ENCODE peak calls at places on chromosomes 16 and 17, in seven cellular contexts. V is neural crest cell, U is lower leg skin, Z is lung, D is mammary epithelial cell, C is MM.1S, Y is HFFc6. N is an unnamed sample.

GRCh38 chr17:73271078-73271477 is 9.4 kb upstream of the CPSF4L start:
- DNase-seq in V (no peak), U (no peak), Z (no peak), D (peak; percentile 60), C (peak; percentile 76), Y (no peak), N (no peak)

GRCh38 chr17:82973456-82974135 is 105.8 kb upstream of the METRNL start:
- DNase-seq in V (no peak), U (no peak), Z (no peak), D (no peak), C (no peak), Y (no peak), N (no peak)

GRCh38 chr17:57370051-57370581 is 113.8 kb downstream of the MSI2 start:
- DNase-seq in V (no peak), U (no peak), Z (no peak), D (peak; percentile 94), C (no peak), Y (peak; percentile 64), N (no peak)

GRCh38 chr16:77277571-77277970 is 78.4 kb downstream of the SYCE1L start:
- DNase-seq in V (no peak), U (no peak), Z (no peak), D (no peak), C (no peak), Y (no peak), N (no peak)

GRCh38 chr16:15575293-15576049 is 67.5 kb downstream of the MARF1 start:
- DNase-seq in V (no peak), U (no peak), Z (no peak), D (no peak), C (peak; percentile 8), Y (no peak), N (no peak)

GRCh38 chr17:70674061-70674460 is 504.7 kb downstream of the KCNJ2 start:
- DNase-seq in V (no peak), U (no peak), Z (no peak), D (no peak), C (no peak), Y (no peak), N (no peak)

GRCh38 chr17:72342582-72343527 is 222.0 kb downstream of the SOX9 start:
- DNase-seq in V (no peak), U (no peak), Z (peak; percentile 53), D (no peak), C (no peak), Y (no peak), N (no peak)

GRCh38 chr17:82923366-82924113 is 83.7 kb upstream of the ZNF750 start:
- DNase-seq in V (no peak), U (no peak), Z (no peak), D (no peak), C (no peak), Y (no peak), N (no peak)

GRCh38 chr16:58393138-58393504 is 850 bp downstream of the GINS3 start:
- DNase-seq in V (no peak), U (no peak), Z (no peak), D (no peak), C (no peak), Y (no peak), N (no peak)

GRCh38 chr17:80358131-80358530 is 56.8 kb upstream of the ENDOV start:
- DNase-seq in V (no peak), U (no peak), Z (no peak), D (no peak), C (no peak), Y (no peak), N (no peak)

GRCh38 chr17:69723741-69724140 is 309.2 kb downstream of the MAP2K6 start:
- DNase-seq in V (no peak), U (no peak), Z (no peak), D (peak; percentile 19), C (no peak), Y (no peak), N (no peak)

GRCh38 chr17:45867702-45868101 is 23.0 kb downstream of the SPPL2C start:
- DNase-seq in V (no peak), U (no peak), Z (no peak), D (no peak), C (no peak), Y (no peak), N (no peak)

GRCh38 chr17:7478276-7479138 is 924 bp downstream of the ZBTB4 start:
- DNase-seq in V (no peak), U (peak; percentile 92), Z (peak; percentile 52), D (no peak), C (no peak), Y (peak; percentile 10), N (no peak)

GRCh38 chr16:23950898-23951297 is 115.1 kb downstream of the PRKCB start:
- DNase-seq in V (no peak), U (peak; percentile 52), Z (no peak), D (no peak), C (no peak), Y (no peak), N (no peak)

GRCh38 chr16:84746231-84746630 is 46.4 kb downstream of the USP10 start:
- DNase-seq in V (no peak), U (no peak), Z (no peak), D (no peak), C (no peak), Y (no peak), N (no peak)

GRCh38 chr16:84749815-84750214 is 50.0 kb downstream of the USP10 start:
- DNase-seq in V (no peak), U (no peak), Z (no peak), D (no peak), C (no peak), Y (no peak), N (no peak)

GRCh38 chr16:84742561-84743200 is 42.9 kb downstream of the USP10 start:
- DNase-seq in V (no peak), U (no peak), Z (no peak), D (no peak), C (no peak), Y (no peak), N (no peak)

GRCh38 chr16:84749072-84749471 is 49.3 kb downstream of the USP10 start:
- DNase-seq in V (no peak), U (no peak), Z (no peak), D (no peak), C (no peak), Y (no peak), N (no peak)

DNA sequence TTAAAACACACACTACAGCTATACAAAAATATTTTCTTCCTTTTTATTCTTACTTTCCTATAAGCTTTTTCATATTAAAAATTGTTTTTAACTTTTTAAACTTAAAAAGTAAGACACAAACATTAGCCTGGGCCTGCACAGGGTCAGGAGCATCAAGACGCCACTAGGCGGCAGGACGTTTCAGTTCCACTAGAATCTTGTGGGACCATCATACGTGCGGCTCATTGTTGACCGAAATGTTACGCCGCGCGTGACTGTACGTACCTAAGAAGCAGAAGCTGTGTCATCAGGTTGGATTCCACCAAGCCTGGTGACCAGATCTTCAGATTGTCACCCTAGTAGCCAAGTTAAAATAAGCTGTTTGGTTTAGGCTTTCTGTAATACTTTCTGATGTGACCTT is 47.1 kb downstream of the USP10 start:
- DNase-seq in V (no peak), U (no peak), Z (no peak), D (no peak), C (no peak), Y (no peak), N (no peak)
- TF ChIP-seq CTCF in V (peak; percentile 54), U (no peak), Z (no peak), D (peak; percentile 22), C (no peak), Y (peak; percentile 67), N (peak; percentile 68)

GRCh38 chr16:54928421-54929089 is 2.1 kb upstream of the IRX5 start:
- DNase-seq in V (peak; percentile 38), U (peak; percentile 96), Z (peak; percentile 75), D (peak; percentile 58), C (peak; percentile 82), Y (peak; percentile 50), N (peak; percentile 75)

GRCh38 chr16:54930034-54930938 is at the start of gene IRX5:
- DNase-seq in V (peak; percentile 77), U (peak; percentile 98), Z (peak; percentile 93), D (peak; percentile 97), C (peak; percentile 87), Y (peak; percentile 94), N (peak; percentile 91)

GRCh38 chr16:54931041-54931756 is 534 bp downstream of the IRX5 start:
- DNase-seq in V (peak; percentile 43), U (no peak), Z (no peak), D (peak; percentile 44), C (peak; percentile 43), Y (peak; percentile 52), N (peak; percentile 78)

GRCh38 chr16:54928016-54928356 is 2.7 kb upstream of the IRX5 start:
- DNase-seq in V (peak; percentile 18), U (no peak), Z (no peak), D (peak; percentile 49), C (peak; percentile 45), Y (peak; percentile 46), N (no peak)

GRCh38 chr16:54929090-54930033 is 1.3 kb upstream of the IRX5 start:
- DNase-seq in V (peak; percentile 99), U (peak; percentile 100), Z (peak; percentile 99), D (peak; percentile 99), C (peak; percentile 99), Y (peak; percentile 99), N (peak; percentile 100)
- TF ChIP-seq CTCF in V (peak; percentile 43), U (no peak), Z (no peak), D (no peak), C (peak; percentile 39), Y (peak; percentile 28), N (peak; percentile 39)

GRCh38 chr17:76367647-76368046 is 13.9 kb upstream of the PRPSAP1 start:
- DNase-seq in V (no peak), U (no peak), Z (no peak), D (no peak), C (no peak), Y (no peak), N (no peak)

GRCh38 chr17:76363107-76363801 is 9.5 kb upstream of the PRPSAP1 start:
- DNase-seq in V (no peak), U (no peak), Z (no peak), D (no peak), C (no peak), Y (no peak), N (no peak)

GRCh38 chr17:76368545-76368944 is 14.8 kb upstream of the PRPSAP1 start:
- DNase-seq in V (no peak), U (no peak), Z (no peak), D (no peak), C (no peak), Y (no peak), N (no peak)

GRCh38 chr17:76366247-76366646 is 12.5 kb upstream of the PRPSAP1 start:
- DNase-seq in V (no peak), U (no peak), Z (no peak), D (no peak), C (no peak), Y (no peak), N (no peak)

GRCh38 chr17:76365256-76365903 is 11.7 kb upstream of the PRPSAP1 start:
- DNase-seq in V (no peak), U (no peak), Z (no peak), D (no peak), C (no peak), Y (no peak), N (no peak)
- TF ChIP-seq CTCF in V (no peak), U (no peak), Z (peak; percentile 1), D (no peak), C (peak; percentile 46), Y (peak; percentile 59), N (peak; percentile 32)

DNA sequence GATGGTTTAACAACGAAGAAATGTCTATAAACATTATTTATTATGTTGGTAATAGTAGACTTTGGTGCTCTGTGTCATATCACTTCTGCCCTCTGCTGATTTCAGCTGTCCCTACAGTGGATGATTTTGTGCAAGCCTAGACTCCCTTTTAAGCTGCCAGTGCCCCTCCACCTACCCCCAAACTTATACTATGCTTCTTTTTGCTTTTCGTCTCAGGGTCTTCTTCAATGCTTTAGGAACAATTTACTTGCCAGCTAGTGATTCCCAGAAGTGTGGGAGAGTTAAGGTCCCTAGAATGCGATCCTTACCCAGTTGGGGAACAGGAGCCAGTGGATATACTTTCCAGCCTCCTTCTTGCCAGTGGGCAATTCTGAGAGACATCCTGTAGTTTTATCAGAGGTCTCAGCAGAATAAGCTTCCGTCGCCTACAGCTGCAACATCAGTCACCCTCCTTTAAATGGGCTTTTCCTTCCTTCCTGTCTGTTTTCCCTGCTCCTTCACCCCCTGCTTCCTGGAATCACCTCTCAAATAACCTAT is 4.1 kb downstream of the ICAM2 start:
- DNase-seq in V (no peak), U (peak; percentile 64), Z (no peak), D (no peak), C (no peak), Y (no peak), N (no peak)
- TF ChIP-seq CTCF in V (no peak), U (no peak), Z (no peak), D (no peak), C (peak; percentile 44), Y (peak; percentile 48), N (no peak)